ENCODE peak calls at places on chromosomes 6 and 20, in ten cellular contexts. A is HCT116, L is HepG2, K is heart left ventricle, W is IMR-90, B is K562, Y is A549, H is right lobe of liver, V is body of pancreas, N is upper lobe of left lung. X is an unnamed sample.

GRCh38 chr6:144757299-144757698 is 472.2 kb downstream of the UTRN start:
- ATAC-seq in A (no peak), L (no peak), K (no peak), W (no peak), B (no peak), Y (no peak), H (no peak), V (peak; percentile 30), N (no peak), X (no peak)

GRCh38 chr20:41361757-41362747 is 4.6 kb downstream of the EMILIN3 start:
- ATAC-seq in A (no peak), L (no peak), K (peak; percentile 61), W (no peak), B (peak; percentile 17), Y (no peak), H (no peak), V (no peak), N (no peak), X (no peak)

GRCh38 chr6:38593419-38593818 is 46.3 kb downstream of the BTBD9 start:
- ATAC-seq in A (no peak), L (no peak), K (no peak), W (no peak), B (no peak), Y (no peak), H (no peak), V (no peak), N (no peak), X (no peak)

GRCh38 chr6:7087491-7087979 is 20.2 kb upstream of the RREB1 start:
- ATAC-seq in A (no peak), L (peak; percentile 65), K (no peak), W (no peak), B (peak; percentile 69), Y (no peak), H (no peak), V (no peak), N (no peak), X (no peak)

GRCh38 chr6:73857341-73857890 is 161.4 kb downstream of the CD109 start:
- ATAC-seq in A (no peak), L (no peak), K (peak; percentile 38), W (no peak), B (no peak), Y (no peak), H (no peak), V (no peak), N (no peak), X (no peak)

GRCh38 chr6:83633149-83633548 is 75.8 kb downstream of the SNAP91 start:
- ATAC-seq in A (no peak), L (no peak), K (no peak), W (no peak), B (no peak), Y (no peak), H (no peak), V (no peak), N (no peak), X (no peak)

GRCh38 chr6:1310628-1311399 is 1.1 kb upstream of the FOXQ1 start:
- ATAC-seq in A (peak; percentile 33), L (peak; percentile 66), K (no peak), W (peak; percentile 12), B (no peak), Y (no peak), H (peak; percentile 55), V (peak; percentile 35), N (peak; percentile 41), X (no peak)

GRCh38 chr6:25995507-25995906 is 32.9 kb downstream of the TRIM38 start:
- ATAC-seq in A (no peak), L (no peak), K (no peak), W (no peak), B (no peak), Y (no peak), H (no peak), V (no peak), N (no peak), X (no peak)

GRCh38 chr6:77650098-77650663 is 2.7 kb upstream of the MEI4 start:
- ATAC-seq in A (peak; percentile 38), L (peak; percentile 84), K (peak; percentile 87), W (no peak), B (peak; percentile 99), Y (no peak), H (peak; percentile 97), V (peak; percentile 97), N (peak; percentile 50), X (no peak)

GRCh38 chr6:147135211-147135672 is 69.0 kb upstream of the STXBP5 start:
- ATAC-seq in A (no peak), L (no peak), K (peak; percentile 67), W (peak; percentile 81), B (peak; percentile 43), Y (peak; percentile 92), H (no peak), V (peak; percentile 42), N (peak; percentile 54), X (no peak)

GRCh38 chr6:66362888-66363287 is 655.9 kb upstream of the EYS start:
- ATAC-seq in A (no peak), L (no peak), K (no peak), W (no peak), B (no peak), Y (no peak), H (no peak), V (no peak), N (peak; percentile 23), X (no peak)

GRCh38 chr20:4153661-4154238 is 138.4 kb upstream of the RNF24 start:
- ATAC-seq in A (no peak), L (no peak), K (no peak), W (no peak), B (no peak), Y (no peak), H (no peak), V (peak; percentile 10), N (no peak), X (no peak)

GRCh38 chr20:47172579-47172978 is 183.9 kb downstream of the ZMYND8 start:
- ATAC-seq in A (no peak), L (no peak), K (no peak), W (no peak), B (no peak), Y (no peak), H (no peak), V (no peak), N (no peak), X (no peak)

GRCh38 chr6:21045135-21045616 is 510.9 kb downstream of the CDKAL1 start:
- ATAC-seq in A (no peak), L (peak; percentile 97), K (no peak), W (no peak), B (no peak), Y (peak; percentile 54), H (peak; percentile 94), V (peak; percentile 97), N (peak; percentile 36), X (no peak)

GRCh38 chr20:18003897-18004296 is 35.1 kb downstream of the MGME1 start:
- ATAC-seq in A (no peak), L (no peak), K (no peak), W (no peak), B (no peak), Y (no peak), H (no peak), V (no peak), N (no peak), X (no peak)

GRCh38 chr6:133894795-133895401 is 6.0 kb downstream of the TCF21 start:
- ATAC-seq in A (no peak), L (no peak), K (peak; percentile 51), W (no peak), B (no peak), Y (no peak), H (no peak), V (peak; percentile 36), N (no peak), X (peak; percentile 36)

GRCh38 chr20:41150664-41151063 is 13.3 kb downstream of the PLCG1 start:
- ATAC-seq in A (no peak), L (peak; percentile 1), K (peak; percentile 18), W (no peak), B (peak; percentile 82), Y (no peak), H (peak; percentile 29), V (peak; percentile 53), N (no peak), X (peak; percentile 38)

GRCh38 chr6:27352850-27353249 is 35.7 kb upstream of the ZNF391 start:
- ATAC-seq in A (no peak), L (no peak), K (no peak), W (no peak), B (no peak), Y (no peak), H (no peak), V (no peak), N (no peak), X (no peak)

GRCh38 chr6:43845646-43846045 is 75.6 kb downstream of the VEGFA start:
- ATAC-seq in A (no peak), L (no peak), K (no peak), W (no peak), B (no peak), Y (no peak), H (no peak), V (no peak), N (no peak), X (no peak)
- H3K4me1 ChIP-seq in A (no peaks in the 10 kb centered on the region), L (peaks cover 51% of the 10 kb centered on the region), K (no peaks in the 10 kb centered on the region), W (peaks cover 16% of the 10 kb centered on the region), B (peaks cover 9% of the 10 kb centered on the region), Y (no peaks in the 10 kb centered on the region), H (no peaks in the 10 kb centered on the region), V (peaks cover 5% of the 10 kb centered on the region), N (no peaks in the 10 kb centered on the region), X (no peaks in the 10 kb centered on the region)

GRCh38 chr6:166988674-166989201 is 10.5 kb upstream of the CEP43 start:
- ATAC-seq in A (no peak), L (peak; percentile 12), K (no peak), W (no peak), B (no peak), Y (no peak), H (no peak), V (no peak), N (no peak), X (no peak)

GRCh38 chr6:166987930-166988329 is 11.3 kb upstream of the CEP43 start:
- ATAC-seq in A (no peak), L (no peak), K (no peak), W (no peak), B (no peak), Y (no peak), H (no peak), V (no peak), N (no peak), X (no peak)

GRCh38 chr6:166989427-166990034 is 9.7 kb upstream of the CEP43 start:
- ATAC-seq in A (peak; percentile 82), L (peak; percentile 71), K (peak; percentile 47), W (peak; percentile 79), B (peak; percentile 83), Y (peak; percentile 34), H (peak; percentile 92), V (no peak), N (peak; percentile 75), X (no peak)

GRCh38 chr6:166987448-166987847 is 11.7 kb upstream of the CEP43 start:
- ATAC-seq in A (no peak), L (peak; percentile 62), K (no peak), W (no peak), B (no peak), Y (no peak), H (no peak), V (no peak), N (no peak), X (no peak)
- TF ChIP-seq POLR2A in A (no peak), L (no peak), K (no peak), W (no peak), B (no peak), Y (no peak), H (no peak), V (no peak), N (no peak), X (no peak)

GRCh38 chr20:51134405-51134804 is 111.5 kb upstream of the KCNG1 start:
- ATAC-seq in A (no peak), L (no peak), K (no peak), W (no peak), B (no peak), Y (no peak), H (no peak), V (no peak), N (no peak), X (no peak)
- H3K4me3 ChIP-seq in A (no peak overlapping the region), L (no peak overlapping the region), K (no peak overlapping the region), W (no peak overlapping the region), B (no peak overlapping the region), Y (no peak overlapping the region), H (no peak overlapping the region), V (no peak overlapping the region), N (no peak overlapping the region), X (no peak overlapping the region)

GRCh38 chr20:57393321-57394086 is 2.3 kb downstream of the RBM38 start:
- ATAC-seq in A (no peak), L (no peak), K (no peak), W (no peak), B (no peak), Y (no peak), H (no peak), V (no peak), N (no peak), X (no peak)
- H3K4me1 ChIP-seq in A (peaks cover 37% of the 10 kb centered on the region), L (peaks cover 37% of the 10 kb centered on the region), K (peaks cover 55% of the 10 kb centered on the region), W (peaks cover 9% of the 10 kb centered on the region), B (peaks cover 75% of the 10 kb centered on the region), Y (peaks cover 9% of the 10 kb centered on the region), H (no peaks in the 10 kb centered on the region), V (peaks cover 38% of the 10 kb centered on the region), N (peaks cover 41% of the 10 kb centered on the region), X (peaks cover 62% of the 10 kb centered on the region)

X was measured in gastroesophageal sphincter.